ENCODE peak calls at places on chromosomes 11 and 22, in four cellular contexts. V, Y, C and R are unnamed samples.

GRCh38 chr11:12719221-12719620 is 45.0 kb downstream of the TEAD1 start:
- DNase-seq in C (no peak), V (no peak), Y (no peak), R (no peak)

GRCh38 chr11:17991799-17992433 is 20.9 kb downstream of the SERGEF start:
- DNase-seq in V (no peak), Y (peak), C (peak), R (peak)

GRCh38 chr22:29621761-29622526 is 18.5 kb downstream of the NF2 start:
- DNase-seq in C (no peak), V (no peak), Y (no peak), R (peak)

GRCh38 chr22:35587447-35587870 is 29.7 kb downstream of the MB start:
- DNase-seq in V (no peak), C (no peak), Y (no peak), R (no peak)

GRCh38 chr11:88352139-88352538 is 14.6 kb upstream of the CTSC start:
- DNase-seq in V (no peak), Y (no peak), C (no peak), R (no peak)

GRCh38 chr11:62444271-62444833 is 25.5 kb downstream of the SCGB1A1 start:
- DNase-seq in V (peak), C (no peak), Y (no peak), R (peak)

GRCh38 chr22:20395181-20395896 is 1.4 kb downstream of the ZNF74 start:
- DNase-seq in Y (no peak), V (no peak), C (peak), R (peak)

GRCh38 chr11:75264356-75264755 is 23.8 kb downstream of the TPBGL start:
- DNase-seq in V (no peak), Y (no peak), C (no peak), R (no peak)

GRCh38 chr11:77127674-77127968 is 425 bp upstream of the MYO7A start:
- DNase-seq in V (no peak), C (no peak), Y (no peak), R (no peak)

GRCh38 chr11:64266339-64266738 is 15.0 kb downstream of the PLCB3 start:
- DNase-seq in Y (no peak), C (no peak), V (no peak), R (no peak)

GRCh38 chr11:44404736-44405395 is 94.9 kb upstream of the ALX4 start:
- DNase-seq in Y (no peak), V (no peak), C (no peak), R (no peak)

GRCh38 chr22:19473578-19473977 is 5.4 kb downstream of the UFD1 start:
- DNase-seq in Y (no peak), V (no peak), C (no peak), R (no peak)

DNA sequence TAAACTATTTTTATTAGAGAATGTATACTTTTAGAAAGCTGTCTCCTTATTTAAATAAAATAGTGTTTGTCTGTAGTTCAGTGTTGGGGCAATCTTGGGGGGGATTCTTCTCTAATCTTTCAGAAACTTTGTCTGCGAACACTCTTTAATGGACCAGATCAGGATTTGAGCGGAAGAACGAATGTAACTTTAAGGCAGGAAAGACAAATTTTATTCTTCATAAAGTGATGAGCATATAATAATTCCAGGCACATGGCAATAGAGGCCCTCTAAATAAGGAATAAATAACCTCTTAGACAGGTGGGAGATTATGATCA is 4.7 kb downstream of the MALAT1 start:
- DNase-seq in V (no peak), C (no peak), Y (no peak), R (no peak)
- TF ChIP-seq SPI1 in V (no peak), C (no peak), Y (no peak), R (no peak)

DNA sequence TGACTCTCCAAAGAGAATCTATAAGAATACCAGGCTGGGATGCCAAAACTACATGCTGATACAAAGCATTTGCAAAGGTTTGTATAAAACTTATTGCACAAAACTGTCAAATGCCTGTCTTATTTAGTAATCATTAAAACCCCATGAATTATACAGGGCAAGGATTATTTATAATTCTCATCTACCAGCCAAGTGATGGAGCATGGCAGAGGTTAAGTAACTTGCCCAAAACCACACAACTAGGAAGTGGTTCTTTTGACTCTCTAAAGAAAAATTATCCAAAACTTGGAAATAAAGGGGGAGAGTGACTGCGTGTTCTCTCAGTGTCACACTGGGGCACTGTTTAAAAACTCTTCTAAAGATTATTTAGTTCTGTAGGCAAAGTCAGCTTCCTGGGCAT is 17.4 kb upstream of the CLMP start:
- DNase-seq in Y (no peak), C (no peak), V (no peak), R (no peak)
- TF ChIP-seq SPI1 in Y (no peak), C (no peak), V (no peak), R (no peak)

GRCh38 chr11:27514558-27514957 is 8.0 kb upstream of the LIN7C start:
- DNase-seq in Y (no peak), C (no peak), V (no peak), R (no peak)

GRCh38 chr11:27518522-27518921 is 12.0 kb upstream of the LIN7C start:
- DNase-seq in V (no peak), C (no peak), Y (no peak), R (no peak)

GRCh38 chr11:27524155-27524554 is 17.6 kb upstream of the LIN7C start:
- DNase-seq in C (peak), Y (no peak), V (no peak), R (no peak)

GRCh38 chr11:27525824-27526516 is 19.4 kb upstream of the LIN7C start:
- DNase-seq in C (no peak), Y (no peak), V (no peak), R (no peak)

DNA sequence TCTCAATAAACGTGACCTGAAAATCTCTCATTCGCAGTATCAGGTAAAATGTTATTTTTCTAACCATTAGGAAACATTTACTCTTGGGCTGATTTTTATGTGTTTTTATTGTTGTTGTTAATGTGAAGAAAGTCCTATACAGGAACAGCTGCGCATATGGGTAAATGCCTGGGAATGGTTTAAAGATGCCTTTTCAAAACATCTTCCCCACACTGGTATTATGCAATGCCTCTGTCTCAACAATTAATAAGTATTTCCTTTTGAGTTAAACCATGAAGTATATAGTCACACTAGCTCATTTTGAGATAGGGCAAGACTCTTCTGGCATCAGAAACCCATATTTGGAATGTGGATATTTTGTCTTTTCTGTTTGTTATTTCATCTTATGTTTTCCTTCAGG is 13.7 kb upstream of the LIN7C start:
- DNase-seq in C (no peak), Y (no peak), V (no peak), R (no peak)
- TF ChIP-seq SPI1 in C (no peak), Y (no peak), V (no peak), R (no peak)

DNA sequence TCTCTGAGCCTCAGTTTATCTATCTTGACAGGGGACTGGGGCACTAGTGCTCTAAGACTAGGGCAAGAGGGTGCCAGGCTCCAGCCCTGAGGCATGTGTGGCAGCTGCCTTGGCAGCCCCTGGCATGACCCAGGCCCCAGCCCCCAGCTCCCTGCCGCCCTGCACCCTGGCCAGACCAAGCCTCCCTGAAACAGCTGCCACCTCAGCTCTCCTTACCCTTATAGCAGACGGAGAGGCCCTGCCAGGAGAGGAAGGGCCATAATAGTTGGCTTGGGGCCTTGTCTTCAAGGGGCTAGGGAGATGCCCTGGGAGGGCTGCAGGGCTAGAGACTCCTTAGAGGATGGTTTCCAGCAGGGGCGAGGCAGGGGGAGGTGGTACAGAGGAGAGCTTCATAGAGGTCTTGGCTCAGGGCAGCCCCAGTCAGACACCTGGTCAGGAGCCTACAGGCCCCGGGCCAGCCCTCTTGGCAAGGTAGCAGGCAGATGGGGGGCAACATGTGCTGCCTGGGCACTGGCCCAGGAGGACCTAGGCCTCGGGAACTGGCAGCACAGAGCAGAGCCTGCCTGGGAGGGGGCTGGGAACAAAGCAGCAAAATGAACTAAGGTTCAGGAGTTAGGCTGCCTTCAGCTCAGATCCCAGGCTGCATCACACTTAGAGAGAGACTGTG is 13.0 kb downstream of the SMTN start:
- DNase-seq in C (no peak), V (no peak), Y (peak), R (no peak)
- TF ChIP-seq SPI1 in C (no peak), V (no peak), Y (no peak), R (no peak)

DNA sequence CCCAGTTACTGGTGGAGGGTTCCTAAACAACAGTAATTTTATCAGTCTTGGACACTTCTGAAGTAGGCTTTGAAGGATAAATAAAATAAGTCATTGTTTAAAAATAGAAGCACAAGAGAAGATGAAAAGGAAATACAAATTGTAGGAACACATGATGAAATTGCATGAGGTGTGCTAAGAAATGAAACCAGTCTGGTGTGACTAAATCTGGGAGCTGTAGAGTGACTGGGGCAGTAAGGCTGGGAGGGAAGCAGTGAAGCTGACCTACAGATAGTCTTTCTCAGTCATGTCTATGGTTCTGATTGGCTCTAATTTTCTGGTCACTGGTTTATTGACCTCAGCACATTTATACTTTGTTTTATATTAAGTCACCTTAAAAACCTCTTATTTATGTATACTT is 139.1 kb downstream of the SLC17A6 start:
- DNase-seq in C (no peak), V (no peak), Y (no peak), R (no peak)
- TF ChIP-seq SPI1 in C (no peak), V (no peak), Y (no peak), R (no peak)

GRCh38 chr22:28017558-28017820 is 98.4 kb upstream of the PITPNB start:
- DNase-seq in Y (no peak), V (no peak), C (no peak), R (no peak)
- TF ChIP-seq SPI1 in Y (no peak), V (no peak), C (no peak), R (no peak)

GRCh38 chr22:24499706-24500105 is 4.6 kb downstream of the UPB1 start:
- DNase-seq in V (no peak), C (no peak), Y (no peak), R (no peak)
- TF ChIP-seq SPI1 in V (no peak), C (no peak), Y (no peak), R (no peak)